ENCODE peak calls at places on chromosomes 5 and 9, in four cellular contexts. C is skeletal muscle cell, K is EL, W is T-helper 17 cell. L is an unnamed sample.

GRCh38 chr9:15349892-15350761 is 43.1 kb upstream of the TTC39B start:
- DNase-seq in C (no peak), K (peak; percentile 51), W (no peak), L (no peak)

GRCh38 chr5:143635146-143635752 is 176.7 kb upstream of the HMHB1 start:
- DNase-seq in C (no peak), K (no peak), W (no peak), L (no peak)

GRCh38 chr5:55868846-55869245 is 17.7 kb downstream of the IL31RA start:
- DNase-seq in C (peak; percentile 96), K (peak; percentile 98), W (no peak), L (no peak)

GRCh38 chr5:41399840-41400239 is 110.6 kb downstream of the PLCXD3 start:
- DNase-seq in C (no peak), K (no peak), W (no peak), L (no peak)

GRCh38 chr9:76451234-76451633 is 7.7 kb upstream of the GCNT1 start:
- DNase-seq in C (peak; percentile 76), K (peak; percentile 84), W (no peak), L (no peak)

GRCh38 chr5:111364992-111365391 is 140.8 kb downstream of the CAMK4 start:
- DNase-seq in C (no peak), K (no peak), W (no peak), L (no peak)

GRCh38 chr9:112495614-112496013 is 9.0 kb downstream of the KIAA1958 start:
- DNase-seq in C (no peak), K (no peak), W (no peak), L (no peak)

GRCh38 chr5:141757402-141757801 is 75.4 kb upstream of the ARAP3 start:
- DNase-seq in C (no peak), K (peak; percentile 42), W (no peak), L (no peak)

GRCh38 chr9:69253057-69253456 is 72.0 kb upstream of the ENTREP1 start:
- DNase-seq in C (no peak), K (no peak), W (no peak), L (no peak)

GRCh38 chr5:31671339-31671741 is 32.4 kb downstream of the PDZD2 start:
- DNase-seq in C (no peak), K (no peak), W (no peak), L (no peak)

GRCh38 chr9:91577540-91577939 is 153.9 kb upstream of the NFIL3 start:
- DNase-seq in C (no peak), K (no peak), W (no peak), L (no peak)

GRCh38 chr5:134432677-134433359 is 21.1 kb upstream of the CDKN2AIPNL start:
- DNase-seq in C (no peak), K (peak; percentile 41), W (no peak), L (no peak)

GRCh38 chr5:149172261-149172660 is 31.0 kb downstream of the ABLIM3 start:
- DNase-seq in C (peak; percentile 49), K (peak; percentile 95), W (no peak), L (no peak)

GRCh38 chr9:37903581-37903830 is 421 bp downstream of the SLC25A51 start:
- DNase-seq in C (no peak), K (peak; percentile 57), W (no peak), L (no peak)

GRCh38 chr5:3361811-3362605 is 233.6 kb upstream of the IRX1 start:
- DNase-seq in C (no peak), K (no peak), W (no peak), L (no peak)

GRCh38 chr5:128579111-128579510 is 41.1 kb upstream of the FBN2 start:
- DNase-seq in C (peak; percentile 62), K (peak; percentile 86), W (no peak), L (no peak)

GRCh38 chr5:8961956-8962355 is 583.9 kb downstream of the SEMA5A start:
- DNase-seq in C (no peak), K (no peak), W (no peak), L (no peak)

GRCh38 chr9:136438548-136438908 is 1.1 kb downstream of the INPP5E start:
- DNase-seq in C (no peak), K (no peak), W (no peak), L (no peak)

GRCh38 chr9:134066923-134067851 is 639 bp downstream of the BRD3 start:
- DNase-seq in C (no peak), K (peak; percentile 38), W (peak; percentile 54), L (peak; percentile 37)

GRCh38 chr9:99253772-99254431 is 31.8 kb downstream of the SEC61B start:
- DNase-seq in C (no peak), K (peak; percentile 37), W (peak; percentile 22), L (no peak)

L was measured in effector CD8-positive, alpha-beta T cell.